ENCODE peak calls at places on chromosome 1, in seven cellular contexts. One of them, this sample, is unnamed.

GRCh38 chr1:118926261-118926660 is 61.9 kb downstream of the TBX15 start:
- DNase-seq in fibroblast of pulmonary artery: no peak
- DNase-seq in heart right ventricle: no peak
- DNase-seq in prostate gland: no peak
- DNase-seq in HepG2: no peak
- DNase-seq in endothelial cell of umbilical vein: no peak
- DNase-seq in choroid plexus epithelial cell: no peak
- DNase-seq in this sample: no peak

GRCh38 chr1:32240140-32240951 is 6.7 kb upstream of the FAM167B start:
- DNase-seq in fibroblast of pulmonary artery: peak; percentile 38
- DNase-seq in heart right ventricle: peak; percentile 73
- DNase-seq in prostate gland: peak; percentile 76
- DNase-seq in HepG2: no peak
- DNase-seq in endothelial cell of umbilical vein: peak; percentile 35
- DNase-seq in choroid plexus epithelial cell: no peak
- DNase-seq in this sample: peak; percentile 82

GRCh38 chr1:238589843-238590435 is 699.2 kb upstream of the ZP4 start:
- DNase-seq in fibroblast of pulmonary artery: peak; percentile 71
- DNase-seq in heart right ventricle: no peak
- DNase-seq in prostate gland: no peak
- DNase-seq in HepG2: no peak
- DNase-seq in endothelial cell of umbilical vein: no peak
- DNase-seq in choroid plexus epithelial cell: peak; percentile 43
- DNase-seq in this sample: peak; percentile 9

GRCh38 chr1:17587693-17588047 is 48.2 kb downstream of the ARHGEF10L start:
- DNase-seq in fibroblast of pulmonary artery: peak; percentile 81
- DNase-seq in heart right ventricle: no peak
- DNase-seq in prostate gland: no peak
- DNase-seq in HepG2: peak; percentile 75
- DNase-seq in endothelial cell of umbilical vein: no peak
- DNase-seq in choroid plexus epithelial cell: peak; percentile 55
- DNase-seq in this sample: peak; percentile 81

GRCh38 chr1:152052606-152053005 is 15.8 kb upstream of the S100A11 start:
- DNase-seq in fibroblast of pulmonary artery: peak; percentile 85
- DNase-seq in heart right ventricle: peak; percentile 81
- DNase-seq in prostate gland: peak; percentile 84
- DNase-seq in HepG2: peak; percentile 64
- DNase-seq in endothelial cell of umbilical vein: peak; percentile 65
- DNase-seq in choroid plexus epithelial cell: peak; percentile 85
- DNase-seq in this sample: peak; percentile 86

GRCh38 chr1:235079443-235079967 is 49.1 kb downstream of the TOMM20 start:
- DNase-seq in fibroblast of pulmonary artery: no peak
- DNase-seq in heart right ventricle: no peak
- DNase-seq in prostate gland: peak; percentile 84
- DNase-seq in HepG2: peak; percentile 71
- DNase-seq in endothelial cell of umbilical vein: peak; percentile 56
- DNase-seq in choroid plexus epithelial cell: no peak
- DNase-seq in this sample: no peak

GRCh38 chr1:161962094-161962887 is 61.4 kb downstream of the OLFML2B start:
- DNase-seq in fibroblast of pulmonary artery: peak; percentile 83
- DNase-seq in heart right ventricle: no peak
- DNase-seq in prostate gland: no peak
- DNase-seq in HepG2: no peak
- DNase-seq in endothelial cell of umbilical vein: peak; percentile 96
- DNase-seq in choroid plexus epithelial cell: peak; percentile 93
- DNase-seq in this sample: peak; percentile 75

GRCh38 chr1:20350421-20350820 is 59.7 kb downstream of the VWA5B1 start:
- DNase-seq in fibroblast of pulmonary artery: no peak
- DNase-seq in heart right ventricle: no peak
- DNase-seq in prostate gland: no peak
- DNase-seq in HepG2: no peak
- DNase-seq in endothelial cell of umbilical vein: no peak
- DNase-seq in choroid plexus epithelial cell: no peak
- DNase-seq in this sample: no peak

GRCh38 chr1:212161231-212161781 is 123.9 kb upstream of the PPP2R5A start:
- DNase-seq in fibroblast of pulmonary artery: peak; percentile 79
- DNase-seq in heart right ventricle: no peak
- DNase-seq in prostate gland: no peak
- DNase-seq in HepG2: no peak
- DNase-seq in endothelial cell of umbilical vein: peak; percentile 24
- DNase-seq in choroid plexus epithelial cell: peak; percentile 89
- DNase-seq in this sample: peak; percentile 73

GRCh38 chr1:178849932-178850331 is 20.9 kb downstream of the ANGPTL1 start:
- DNase-seq in fibroblast of pulmonary artery: no peak
- DNase-seq in heart right ventricle: no peak
- DNase-seq in prostate gland: no peak
- DNase-seq in HepG2: no peak
- DNase-seq in endothelial cell of umbilical vein: no peak
- DNase-seq in choroid plexus epithelial cell: no peak
- DNase-seq in this sample: no peak

GRCh38 chr1:161200992-161201827 is 957 bp upstream of the NDUFS2 start:
- DNase-seq in fibroblast of pulmonary artery: peak; percentile 97
- DNase-seq in heart right ventricle: peak; percentile 47
- DNase-seq in prostate gland: peak; percentile 18
- DNase-seq in HepG2: no peak
- DNase-seq in endothelial cell of umbilical vein: peak; percentile 87
- DNase-seq in choroid plexus epithelial cell: peak; percentile 78
- DNase-seq in this sample: peak; percentile 89

GRCh38 chr1:181258971-181259745 is 170.7 kb downstream of the IER5 start:
- DNase-seq in fibroblast of pulmonary artery: no peak
- DNase-seq in heart right ventricle: no peak
- DNase-seq in prostate gland: no peak
- DNase-seq in HepG2: no peak
- DNase-seq in endothelial cell of umbilical vein: no peak
- DNase-seq in choroid plexus epithelial cell: no peak
- DNase-seq in this sample: no peak

GRCh38 chr1:59223943-59224639 is 72.8 kb upstream of the FGGY start:
- DNase-seq in fibroblast of pulmonary artery: peak; percentile 36
- DNase-seq in heart right ventricle: no peak
- DNase-seq in prostate gland: peak; percentile 15
- DNase-seq in HepG2: no peak
- DNase-seq in endothelial cell of umbilical vein: no peak
- DNase-seq in choroid plexus epithelial cell: peak; percentile 89
- DNase-seq in this sample: no peak

DNA sequence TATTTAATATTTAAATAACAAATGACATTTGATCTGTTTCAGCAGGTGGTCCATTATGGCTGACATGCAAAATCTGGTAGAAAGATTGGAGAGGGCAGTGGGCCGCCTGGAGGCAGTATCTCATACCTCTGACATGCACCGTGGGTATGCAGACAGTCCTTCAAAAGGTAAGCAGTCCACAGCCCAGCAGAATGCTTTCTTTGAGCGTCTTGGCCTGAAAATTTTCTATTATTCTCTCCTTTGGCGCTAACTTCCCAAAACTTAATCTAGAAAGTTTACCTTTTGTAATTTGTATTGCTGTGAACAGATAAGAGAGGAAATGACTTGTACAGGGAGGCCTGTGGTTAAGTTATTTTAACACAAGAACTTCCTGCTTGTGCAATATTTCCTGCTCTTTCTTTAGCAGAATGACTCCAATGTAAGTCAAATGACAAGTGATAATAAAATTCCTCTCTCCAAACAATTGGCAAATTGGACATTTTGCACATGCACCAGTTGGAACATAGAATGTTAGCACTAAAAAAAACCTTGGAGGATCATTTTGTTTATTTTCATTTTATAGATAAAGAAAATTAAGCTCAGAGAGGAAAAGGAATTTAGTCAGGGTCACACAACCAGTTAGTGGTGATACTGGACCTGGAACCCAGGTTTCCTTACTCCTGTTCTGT is 18.9 kb downstream of the CAP1 start:
- DNase-seq in fibroblast of pulmonary artery: peak; percentile 88
- DNase-seq in heart right ventricle: no peak
- DNase-seq in prostate gland: no peak
- DNase-seq in HepG2: peak; percentile 43
- DNase-seq in endothelial cell of umbilical vein: peak; percentile 80
- DNase-seq in choroid plexus epithelial cell: peak; percentile 71
- DNase-seq in this sample: peak; percentile 52
- TF ChIP-seq CTCF in fibroblast of pulmonary artery: peak; percentile 18
- TF ChIP-seq CTCF in heart right ventricle: no peak
- TF ChIP-seq CTCF in prostate gland: no peak
- TF ChIP-seq CTCF in HepG2: no peak
- TF ChIP-seq CTCF in endothelial cell of umbilical vein: peak; percentile 8
- TF ChIP-seq CTCF in choroid plexus epithelial cell: peak; percentile 30
- TF ChIP-seq CTCF in this sample: no peak

GRCh38 chr1:153607381-153607780 is 5.6 kb downstream of the S100A16 start:
- DNase-seq in fibroblast of pulmonary artery: no peak
- DNase-seq in heart right ventricle: no peak
- DNase-seq in prostate gland: no peak
- DNase-seq in HepG2: no peak
- DNase-seq in endothelial cell of umbilical vein: no peak
- DNase-seq in choroid plexus epithelial cell: no peak
- DNase-seq in this sample: no peak

GRCh38 chr1:153610334-153611023 is 2.5 kb downstream of the S100A16 start:
- DNase-seq in fibroblast of pulmonary artery: no peak
- DNase-seq in heart right ventricle: no peak
- DNase-seq in prostate gland: no peak
- DNase-seq in HepG2: no peak
- DNase-seq in endothelial cell of umbilical vein: peak; percentile 46
- DNase-seq in choroid plexus epithelial cell: no peak
- DNase-seq in this sample: peak; percentile 53

GRCh38 chr1:153608089-153608672 is 4.8 kb downstream of the S100A16 start:
- DNase-seq in fibroblast of pulmonary artery: no peak
- DNase-seq in heart right ventricle: no peak
- DNase-seq in prostate gland: no peak
- DNase-seq in HepG2: no peak
- DNase-seq in endothelial cell of umbilical vein: peak; percentile 62
- DNase-seq in choroid plexus epithelial cell: no peak
- DNase-seq in this sample: no peak

GRCh38 chr1:153609585-153609907 is 3.4 kb downstream of the S100A16 start:
- DNase-seq in fibroblast of pulmonary artery: no peak
- DNase-seq in heart right ventricle: no peak
- DNase-seq in prostate gland: no peak
- DNase-seq in HepG2: no peak
- DNase-seq in endothelial cell of umbilical vein: no peak
- DNase-seq in choroid plexus epithelial cell: no peak
- DNase-seq in this sample: no peak

DNA sequence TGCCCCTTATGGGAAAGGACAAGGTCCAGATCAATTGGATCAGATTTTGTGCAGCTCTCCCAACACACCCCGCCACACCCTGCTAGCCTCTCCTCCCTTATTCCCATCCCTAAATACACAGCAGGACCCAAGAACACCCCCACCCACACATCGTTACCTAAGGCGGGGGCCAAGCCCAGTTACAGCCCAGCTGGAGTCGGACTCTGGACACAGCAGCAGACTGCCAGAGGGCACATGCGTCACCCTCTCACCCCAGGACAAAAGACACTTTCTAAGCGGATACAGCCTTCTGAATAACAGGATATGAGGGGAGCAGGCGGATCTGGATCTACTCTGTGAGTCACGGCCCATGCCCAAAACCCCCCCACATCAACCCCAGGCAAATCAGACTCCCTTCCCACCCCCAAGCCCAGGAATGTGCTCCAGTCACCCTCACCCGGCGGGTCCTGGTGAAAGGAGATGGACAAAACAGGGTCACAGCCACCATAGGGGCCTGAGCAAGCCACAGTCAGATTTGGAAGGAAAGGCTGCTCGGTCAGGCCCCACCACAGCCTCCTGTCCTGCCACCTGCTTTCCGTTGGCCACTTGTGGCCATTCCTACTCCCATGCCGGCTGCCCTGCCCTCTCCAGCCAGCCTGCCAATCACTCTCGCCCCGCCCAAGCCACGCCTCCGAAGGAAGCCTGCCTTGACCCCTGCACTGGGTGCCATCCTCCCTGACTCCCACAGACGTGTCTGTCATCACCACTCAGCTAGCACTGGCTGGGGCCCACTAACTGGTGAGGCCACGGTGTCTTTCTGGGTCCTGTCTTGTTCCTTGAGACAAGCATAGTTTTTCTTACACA is 4.0 kb downstream of the S100A16 start:
- DNase-seq in fibroblast of pulmonary artery: peak; percentile 97
- DNase-seq in heart right ventricle: peak; percentile 78
- DNase-seq in prostate gland: no peak
- DNase-seq in HepG2: peak; percentile 96
- DNase-seq in endothelial cell of umbilical vein: peak; percentile 98
- DNase-seq in choroid plexus epithelial cell: peak; percentile 85
- DNase-seq in this sample: peak; percentile 98
- H3K4me3 ChIP-seq in fibroblast of pulmonary artery: peak overlapping the region; percentile 90
- H3K4me3 ChIP-seq in heart right ventricle: peak overlapping the region; percentile 41
- H3K4me3 ChIP-seq in prostate gland: peak overlapping the region; percentile 13
- H3K4me3 ChIP-seq in HepG2: peak overlapping the region; percentile 64
- H3K4me3 ChIP-seq in endothelial cell of umbilical vein: peak overlapping the region; percentile 86
- H3K4me3 ChIP-seq in choroid plexus epithelial cell: peak overlapping the region; percentile 18
- H3K4me3 ChIP-seq in this sample: peak overlapping the region; percentile 43

GRCh38 chr1:182850319-182850718 is 11.2 kb downstream of the DHX9 start:
- DNase-seq in fibroblast of pulmonary artery: no peak
- DNase-seq in heart right ventricle: no peak
- DNase-seq in prostate gland: no peak
- DNase-seq in HepG2: no peak
- DNase-seq in endothelial cell of umbilical vein: no peak
- DNase-seq in choroid plexus epithelial cell: no peak
- DNase-seq in this sample: no peak

GRCh38 chr1:182860658-182861057 is 21.5 kb downstream of the DHX9 start:
- DNase-seq in fibroblast of pulmonary artery: no peak
- DNase-seq in heart right ventricle: no peak
- DNase-seq in prostate gland: no peak
- DNase-seq in HepG2: no peak
- DNase-seq in endothelial cell of umbilical vein: no peak
- DNase-seq in choroid plexus epithelial cell: no peak
- DNase-seq in this sample: no peak

GRCh38 chr1:182851825-182852224 is 12.7 kb downstream of the DHX9 start:
- DNase-seq in fibroblast of pulmonary artery: no peak
- DNase-seq in heart right ventricle: no peak
- DNase-seq in prostate gland: no peak
- DNase-seq in HepG2: no peak
- DNase-seq in endothelial cell of umbilical vein: no peak
- DNase-seq in choroid plexus epithelial cell: no peak
- DNase-seq in this sample: no peak

GRCh38 chr1:182857212-182857611 is 18.1 kb downstream of the DHX9 start:
- DNase-seq in fibroblast of pulmonary artery: no peak
- DNase-seq in heart right ventricle: no peak
- DNase-seq in prostate gland: no peak
- DNase-seq in HepG2: no peak
- DNase-seq in endothelial cell of umbilical vein: no peak
- DNase-seq in choroid plexus epithelial cell: no peak
- DNase-seq in this sample: no peak

DNA sequence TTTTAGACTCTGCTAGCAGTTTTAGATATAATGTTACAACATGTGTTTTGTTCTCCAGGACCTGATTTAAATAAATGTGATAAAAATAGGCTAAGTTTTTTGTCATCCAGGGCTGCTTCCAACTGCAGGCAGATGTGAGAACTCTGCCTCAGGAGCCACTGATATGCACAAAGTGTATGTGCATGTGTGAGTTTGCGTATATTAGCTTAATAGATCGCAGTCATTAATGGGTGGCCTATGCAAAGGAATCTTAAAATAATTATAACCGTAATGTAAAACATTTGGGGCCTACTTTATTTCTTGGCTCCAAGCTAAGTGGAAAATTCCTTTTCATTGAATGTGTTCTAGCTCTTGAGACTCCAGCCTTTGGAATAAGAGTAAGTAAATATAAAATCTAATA is 16.7 kb downstream of the DHX9 start:
- DNase-seq in fibroblast of pulmonary artery: no peak
- DNase-seq in heart right ventricle: no peak
- DNase-seq in prostate gland: no peak
- DNase-seq in HepG2: no peak
- DNase-seq in endothelial cell of umbilical vein: no peak
- DNase-seq in choroid plexus epithelial cell: no peak
- DNase-seq in this sample: no peak
- TF ChIP-seq CTCF in fibroblast of pulmonary artery: no peak
- TF ChIP-seq CTCF in heart right ventricle: no peak
- TF ChIP-seq CTCF in prostate gland: no peak
- TF ChIP-seq CTCF in HepG2: no peak
- TF ChIP-seq CTCF in endothelial cell of umbilical vein: no peak
- TF ChIP-seq CTCF in choroid plexus epithelial cell: no peak
- TF ChIP-seq CTCF in this sample: no peak

GRCh38 chr1:75725861-75726361 is 1.4 kb downstream of the ACADM start:
- DNase-seq in fibroblast of pulmonary artery: no peak
- DNase-seq in heart right ventricle: no peak
- DNase-seq in prostate gland: no peak
- DNase-seq in HepG2: peak; percentile 72
- DNase-seq in endothelial cell of umbilical vein: no peak
- DNase-seq in choroid plexus epithelial cell: no peak
- DNase-seq in this sample: no peak
- H3K4me3 ChIP-seq in fibroblast of pulmonary artery: peak overlapping the region; percentile 93
- H3K4me3 ChIP-seq in heart right ventricle: no peak overlapping the region
- H3K4me3 ChIP-seq in prostate gland: no peak overlapping the region
- H3K4me3 ChIP-seq in HepG2: peak overlapping the region; percentile 86
- H3K4me3 ChIP-seq in endothelial cell of umbilical vein: peak overlapping the region; percentile 99
- H3K4me3 ChIP-seq in choroid plexus epithelial cell: peak overlapping the region; percentile 93
- H3K4me3 ChIP-seq in this sample: peak overlapping the region; percentile 88

This sample was measured in foreskin fibroblast.